ENCODE peak calls at places on chromosomes 11 and 22, in ten cellular contexts. One of them, this sample, is unnamed.

GRCh38 chr11:57315491-57315890 is 9.3 kb downstream of the TNKS1BP1 start:
- DNase-seq in amniotic stem cell: no peak
- DNase-seq in left ventricle myocardium inferior: no peak
- DNase-seq in Kasumi-1: peak; percentile 83
- DNase-seq in GM19239: no peak
- DNase-seq in heart right ventricle: no peak
- DNase-seq in T1000: no peak
- DNase-seq in 8988T: no peak
- DNase-seq in EH: peak; percentile 71
- DNase-seq in stromal cell of bone marrow: no peak
- DNase-seq in this sample: peak; percentile 24

GRCh38 chr11:47538741-47539575 is 14.0 kb downstream of the CELF1 start:
- DNase-seq in T1000: no peak
- DNase-seq in stromal cell of bone marrow: no peak
- DNase-seq in GM19239: no peak
- DNase-seq in heart right ventricle: no peak
- DNase-seq in Kasumi-1: no peak
- DNase-seq in left ventricle myocardium inferior: no peak
- DNase-seq in amniotic stem cell: no peak
- DNase-seq in 8988T: no peak
- DNase-seq in EH: peak; percentile 28
- DNase-seq in this sample: no peak

GRCh38 chr22:23137905-23138520 is 3.8 kb downstream of the RSPH14 start:
- DNase-seq in EH: peak; percentile 58
- DNase-seq in heart right ventricle: no peak
- DNase-seq in T1000: no peak
- DNase-seq in stromal cell of bone marrow: no peak
- DNase-seq in 8988T: no peak
- DNase-seq in amniotic stem cell: no peak
- DNase-seq in Kasumi-1: peak; percentile 82
- DNase-seq in GM19239: peak; percentile 52
- DNase-seq in left ventricle myocardium inferior: no peak
- DNase-seq in this sample: peak; percentile 90

GRCh38 chr11:71991494-71991893 is 7.2 kb upstream of the IL18BP start:
- DNase-seq in GM19239: no peak
- DNase-seq in stromal cell of bone marrow: no peak
- DNase-seq in heart right ventricle: no peak
- DNase-seq in EH: no peak
- DNase-seq in T1000: no peak
- DNase-seq in amniotic stem cell: no peak
- DNase-seq in Kasumi-1: peak; percentile 81
- DNase-seq in left ventricle myocardium inferior: no peak
- DNase-seq in 8988T: no peak
- DNase-seq in this sample: no peak

GRCh38 chr22:43826142-43827093 is 14.3 kb upstream of the EFCAB6 start:
- DNase-seq in GM19239: no peak
- DNase-seq in amniotic stem cell: peak; percentile 15
- DNase-seq in heart right ventricle: no peak
- DNase-seq in Kasumi-1: no peak
- DNase-seq in left ventricle myocardium inferior: no peak
- DNase-seq in T1000: no peak
- DNase-seq in 8988T: no peak
- DNase-seq in EH: peak; percentile 54
- DNase-seq in stromal cell of bone marrow: peak; percentile 87
- DNase-seq in this sample: no peak

GRCh38 chr11:1226981-1227550 is 4.2 kb downstream of the MUC5B start:
- DNase-seq in stromal cell of bone marrow: no peak
- DNase-seq in amniotic stem cell: no peak
- DNase-seq in EH: no peak
- DNase-seq in GM19239: no peak
- DNase-seq in left ventricle myocardium inferior: no peak
- DNase-seq in Kasumi-1: no peak
- DNase-seq in T1000: no peak
- DNase-seq in 8988T: peak; percentile 99
- DNase-seq in heart right ventricle: peak; percentile 4
- DNase-seq in this sample: no peak

GRCh38 chr11:62889484-62890437 is 9.1 kb downstream of the SLC3A2 start:
- DNase-seq in left ventricle myocardium inferior: no peak
- DNase-seq in heart right ventricle: no peak
- DNase-seq in T1000: no peak
- DNase-seq in EH: peak; percentile 72
- DNase-seq in 8988T: peak; percentile 10
- DNase-seq in amniotic stem cell: no peak
- DNase-seq in stromal cell of bone marrow: no peak
- DNase-seq in GM19239: no peak
- DNase-seq in Kasumi-1: peak; percentile 21
- DNase-seq in this sample: no peak

GRCh38 chr11:57474751-57475115 is 14.4 kb downstream of the RTN4RL2 start:
- DNase-seq in T1000: no peak
- DNase-seq in 8988T: no peak
- DNase-seq in amniotic stem cell: no peak
- DNase-seq in EH: no peak
- DNase-seq in heart right ventricle: no peak
- DNase-seq in Kasumi-1: no peak
- DNase-seq in stromal cell of bone marrow: no peak
- DNase-seq in left ventricle myocardium inferior: no peak
- DNase-seq in GM19239: no peak
- DNase-seq in this sample: no peak

GRCh38 chr11:70547821-70548670 is 149.7 kb downstream of the CTTN start:
- DNase-seq in Kasumi-1: no peak
- DNase-seq in GM19239: no peak
- DNase-seq in EH: no peak
- DNase-seq in left ventricle myocardium inferior: no peak
- DNase-seq in stromal cell of bone marrow: no peak
- DNase-seq in 8988T: no peak
- DNase-seq in T1000: no peak
- DNase-seq in heart right ventricle: no peak
- DNase-seq in amniotic stem cell: no peak
- DNase-seq in this sample: no peak

GRCh38 chr11:75673977-75674582 is 5.2 kb upstream of the MAP6 start:
- DNase-seq in T1000: no peak
- DNase-seq in amniotic stem cell: no peak
- DNase-seq in GM19239: no peak
- DNase-seq in stromal cell of bone marrow: no peak
- DNase-seq in EH: peak; percentile 73
- DNase-seq in heart right ventricle: no peak
- DNase-seq in Kasumi-1: no peak
- DNase-seq in 8988T: no peak
- DNase-seq in left ventricle myocardium inferior: no peak
- DNase-seq in this sample: no peak

GRCh38 chr22:18076060-18076497 is 1.7 kb upstream of the PEX26 start:
- DNase-seq in amniotic stem cell: peak; percentile 82
- DNase-seq in EH: peak; percentile 89
- DNase-seq in Kasumi-1: peak; percentile 89
- DNase-seq in T1000: peak; percentile 61
- DNase-seq in GM19239: no peak
- DNase-seq in 8988T: no peak
- DNase-seq in stromal cell of bone marrow: peak; percentile 88
- DNase-seq in left ventricle myocardium inferior: no peak
- DNase-seq in heart right ventricle: peak; percentile 38
- DNase-seq in this sample: peak; percentile 63

GRCh38 chr22:28297504-28297903 is 378.4 kb upstream of the PITPNB start:
- DNase-seq in T1000: no peak
- DNase-seq in stromal cell of bone marrow: no peak
- DNase-seq in GM19239: peak; percentile 15
- DNase-seq in heart right ventricle: no peak
- DNase-seq in amniotic stem cell: no peak
- DNase-seq in 8988T: no peak
- DNase-seq in Kasumi-1: no peak
- DNase-seq in EH: no peak
- DNase-seq in left ventricle myocardium inferior: no peak
- DNase-seq in this sample: peak; percentile 4

GRCh38 chr11:72534859-72535547 is 100.7 kb upstream of the CLPB start:
- DNase-seq in EH: peak; percentile 54
- DNase-seq in amniotic stem cell: no peak
- DNase-seq in heart right ventricle: no peak
- DNase-seq in left ventricle myocardium inferior: no peak
- DNase-seq in Kasumi-1: no peak
- DNase-seq in 8988T: peak; percentile 39
- DNase-seq in stromal cell of bone marrow: no peak
- DNase-seq in GM19239: no peak
- DNase-seq in T1000: no peak
- DNase-seq in this sample: no peak

GRCh38 chr22:42444060-42444904 is 12.1 kb upstream of the NFAM1 start:
- DNase-seq in left ventricle myocardium inferior: peak; percentile 86
- DNase-seq in GM19239: peak; percentile 69
- DNase-seq in amniotic stem cell: peak; percentile 40
- DNase-seq in stromal cell of bone marrow: peak; percentile 81
- DNase-seq in EH: peak; percentile 89
- DNase-seq in 8988T: peak; percentile 66
- DNase-seq in T1000: peak; percentile 27
- DNase-seq in Kasumi-1: peak; percentile 77
- DNase-seq in heart right ventricle: peak; percentile 84
- DNase-seq in this sample: peak; percentile 68

GRCh38 chr11:250740-251299 is 14.0 kb downstream of the PSMD13 start:
- DNase-seq in T1000: no peak
- DNase-seq in EH: peak; percentile 57
- DNase-seq in heart right ventricle: peak; percentile 44
- DNase-seq in left ventricle myocardium inferior: peak; percentile 57
- DNase-seq in Kasumi-1: peak; percentile 88
- DNase-seq in GM19239: no peak
- DNase-seq in stromal cell of bone marrow: no peak
- DNase-seq in 8988T: peak; percentile 56
- DNase-seq in amniotic stem cell: no peak
- DNase-seq in this sample: peak; percentile 62

GRCh38 chr11:70944636-70945035 is 307.7 kb downstream of the SHANK2 start:
- DNase-seq in stromal cell of bone marrow: no peak
- DNase-seq in EH: no peak
- DNase-seq in T1000: no peak
- DNase-seq in amniotic stem cell: no peak
- DNase-seq in 8988T: no peak
- DNase-seq in left ventricle myocardium inferior: no peak
- DNase-seq in GM19239: no peak
- DNase-seq in Kasumi-1: no peak
- DNase-seq in heart right ventricle: no peak
- DNase-seq in this sample: no peak

GRCh38 chr11:105056446-105056845 is 11.3 kb upstream of the CARD16 start:
- DNase-seq in heart right ventricle: no peak
- DNase-seq in left ventricle myocardium inferior: no peak
- DNase-seq in 8988T: no peak
- DNase-seq in Kasumi-1: no peak
- DNase-seq in T1000: no peak
- DNase-seq in GM19239: no peak
- DNase-seq in amniotic stem cell: no peak
- DNase-seq in stromal cell of bone marrow: no peak
- DNase-seq in EH: no peak
- DNase-seq in this sample: no peak

GRCh38 chr11:130531061-130531460 is 82.6 kb downstream of the ADAMTS15 start:
- DNase-seq in Kasumi-1: no peak
- DNase-seq in T1000: no peak
- DNase-seq in 8988T: no peak
- DNase-seq in amniotic stem cell: peak; percentile 51
- DNase-seq in heart right ventricle: no peak
- DNase-seq in GM19239: no peak
- DNase-seq in stromal cell of bone marrow: no peak
- DNase-seq in EH: no peak
- DNase-seq in left ventricle myocardium inferior: no peak
- DNase-seq in this sample: no peak

GRCh38 chr11:66467034-66467659 is 442 bp downstream of the PELI3 start:
- DNase-seq in heart right ventricle: peak; percentile 49
- DNase-seq in T1000: peak; percentile 47
- DNase-seq in amniotic stem cell: no peak
- DNase-seq in left ventricle myocardium inferior: no peak
- DNase-seq in stromal cell of bone marrow: no peak
- DNase-seq in EH: peak; percentile 53
- DNase-seq in Kasumi-1: no peak
- DNase-seq in GM19239: peak; percentile 68
- DNase-seq in 8988T: peak; percentile 87
- DNase-seq in this sample: no peak

GRCh38 chr11:125514336-125515101 is 18.5 kb upstream of the FEZ1 start:
- DNase-seq in 8988T: no peak
- DNase-seq in GM19239: no peak
- DNase-seq in T1000: no peak
- DNase-seq in stromal cell of bone marrow: peak; percentile 40
- DNase-seq in EH: peak; percentile 55
- DNase-seq in amniotic stem cell: no peak
- DNase-seq in Kasumi-1: peak; percentile 98
- DNase-seq in left ventricle myocardium inferior: no peak
- DNase-seq in heart right ventricle: no peak
- DNase-seq in this sample: no peak

GRCh38 chr11:2807276-2807681 is 78.3 kb downstream of the CDKN1C start:
- DNase-seq in stromal cell of bone marrow: no peak
- DNase-seq in left ventricle myocardium inferior: peak; percentile 81
- DNase-seq in T1000: no peak
- DNase-seq in amniotic stem cell: no peak
- DNase-seq in EH: no peak
- DNase-seq in GM19239: no peak
- DNase-seq in heart right ventricle: peak; percentile 78
- DNase-seq in 8988T: no peak
- DNase-seq in Kasumi-1: no peak
- DNase-seq in this sample: no peak